ENCODE peak calls at places on chromosome 11, in nine cellular contexts. One of them, this sample, is unnamed.

GRCh38 chr11:2107521-2107920 is 31.7 kb downstream of the IGF2 start:
- DNase-seq in OCI-LY7: no peak
- DNase-seq in PC-3: no peak
- DNase-seq in psoas muscle: no peak
- DNase-seq in esophagus squamous epithelium: no peak
- DNase-seq in astrocyte: no peak
- DNase-seq in A549: no peak
- DNase-seq in DND-41: no peak
- DNase-seq in K562: no peak
- DNase-seq in this sample: no peak

GRCh38 chr11:66011785-66012303 is at the start of gene CST6:
- DNase-seq in astrocyte: no peak
- DNase-seq in A549: no peak
- DNase-seq in OCI-LY7: no peak
- DNase-seq in DND-41: no peak
- DNase-seq in psoas muscle: no peak
- DNase-seq in PC-3: no peak
- DNase-seq in esophagus squamous epithelium: no peak
- DNase-seq in K562: no peak
- DNase-seq in this sample: no peak

GRCh38 chr11:2410616-2411015 is 10.1 kb downstream of the TSSC4 start:
- DNase-seq in K562: no peak
- DNase-seq in OCI-LY7: no peak
- DNase-seq in psoas muscle: no peak
- DNase-seq in astrocyte: no peak
- DNase-seq in PC-3: no peak
- DNase-seq in esophagus squamous epithelium: no peak
- DNase-seq in A549: no peak
- DNase-seq in DND-41: no peak
- DNase-seq in this sample: no peak

GRCh38 chr11:112225753-112226061 is 521 bp upstream of the PTS start:
- DNase-seq in psoas muscle: peak; percentile 82
- DNase-seq in DND-41: no peak
- DNase-seq in A549: no peak
- DNase-seq in K562: no peak
- DNase-seq in OCI-LY7: no peak
- DNase-seq in astrocyte: peak; percentile 65
- DNase-seq in esophagus squamous epithelium: no peak
- DNase-seq in PC-3: no peak
- DNase-seq in this sample: no peak

GRCh38 chr11:73374130-73374529 is 2.1 kb upstream of the RELT start:
- DNase-seq in astrocyte: no peak
- DNase-seq in K562: no peak
- DNase-seq in psoas muscle: no peak
- DNase-seq in esophagus squamous epithelium: no peak
- DNase-seq in DND-41: no peak
- DNase-seq in OCI-LY7: no peak
- DNase-seq in A549: no peak
- DNase-seq in PC-3: no peak
- DNase-seq in this sample: no peak

GRCh38 chr11:57815476-57815875 is 53.9 kb downstream of the CTNND1 start:
- DNase-seq in PC-3: no peak
- DNase-seq in esophagus squamous epithelium: no peak
- DNase-seq in astrocyte: no peak
- DNase-seq in A549: no peak
- DNase-seq in psoas muscle: no peak
- DNase-seq in OCI-LY7: no peak
- DNase-seq in K562: no peak
- DNase-seq in DND-41: no peak
- DNase-seq in this sample: no peak

GRCh38 chr11:129779342-129779741 is 36.3 kb upstream of the TMEM45B start:
- DNase-seq in psoas muscle: no peak
- DNase-seq in esophagus squamous epithelium: no peak
- DNase-seq in astrocyte: no peak
- DNase-seq in K562: no peak
- DNase-seq in A549: no peak
- DNase-seq in PC-3: no peak
- DNase-seq in DND-41: no peak
- DNase-seq in OCI-LY7: no peak
- DNase-seq in this sample: no peak

GRCh38 chr11:123235117-123235686 is 40.2 kb upstream of the CLMP start:
- DNase-seq in OCI-LY7: peak; percentile 18
- DNase-seq in PC-3: peak; percentile 50
- DNase-seq in astrocyte: no peak
- DNase-seq in A549: peak; percentile 27
- DNase-seq in esophagus squamous epithelium: no peak
- DNase-seq in K562: peak; percentile 79
- DNase-seq in psoas muscle: peak; percentile 58
- DNase-seq in DND-41: peak; percentile 36
- DNase-seq in this sample: peak; percentile 20

GRCh38 chr11:102010776-102011500 is 36.3 kb upstream of the CFAP300 start:
- DNase-seq in K562: no peak
- DNase-seq in astrocyte: peak; percentile 83
- DNase-seq in psoas muscle: peak; percentile 70
- DNase-seq in A549: peak; percentile 79
- DNase-seq in DND-41: no peak
- DNase-seq in OCI-LY7: no peak
- DNase-seq in PC-3: peak; percentile 99
- DNase-seq in esophagus squamous epithelium: no peak
- DNase-seq in this sample: no peak

GRCh38 chr11:116720895-116721294 is 51.9 kb downstream of the BUD13 start:
- DNase-seq in DND-41: no peak
- DNase-seq in OCI-LY7: no peak
- DNase-seq in A549: no peak
- DNase-seq in PC-3: no peak
- DNase-seq in esophagus squamous epithelium: no peak
- DNase-seq in psoas muscle: no peak
- DNase-seq in astrocyte: no peak
- DNase-seq in K562: no peak
- DNase-seq in this sample: no peak

GRCh38 chr11:65651589-65652510 is 10.9 kb downstream of the RELA start:
- DNase-seq in psoas muscle: no peak
- DNase-seq in esophagus squamous epithelium: no peak
- DNase-seq in PC-3: peak; percentile 85
- DNase-seq in astrocyte: peak; percentile 22
- DNase-seq in DND-41: no peak
- DNase-seq in A549: no peak
- DNase-seq in K562: peak; percentile 37
- DNase-seq in OCI-LY7: no peak
- DNase-seq in this sample: no peak

GRCh38 chr11:74672956-74673895 is 58.0 kb downstream of the CHRDL2 start:
- DNase-seq in PC-3: peak; percentile 94
- DNase-seq in OCI-LY7: no peak
- DNase-seq in A549: peak; percentile 86
- DNase-seq in psoas muscle: peak; percentile 89
- DNase-seq in DND-41: no peak
- DNase-seq in K562: no peak
- DNase-seq in esophagus squamous epithelium: no peak
- DNase-seq in astrocyte: peak; percentile 98
- DNase-seq in this sample: no peak

GRCh38 chr11:33735166-33735425 is 1.1 kb downstream of the CD59 start:
- DNase-seq in psoas muscle: no peak
- DNase-seq in astrocyte: no peak
- DNase-seq in PC-3: no peak
- DNase-seq in DND-41: no peak
- DNase-seq in esophagus squamous epithelium: no peak
- DNase-seq in K562: no peak
- DNase-seq in OCI-LY7: peak; percentile 37
- DNase-seq in A549: no peak
- DNase-seq in this sample: no peak

GRCh38 chr11:17184882-17185587 is 22.8 kb downstream of the PIK3C2A start:
- DNase-seq in K562: no peak
- DNase-seq in PC-3: no peak
- DNase-seq in OCI-LY7: no peak
- DNase-seq in esophagus squamous epithelium: no peak
- DNase-seq in psoas muscle: no peak
- DNase-seq in astrocyte: no peak
- DNase-seq in DND-41: no peak
- DNase-seq in A549: no peak
- DNase-seq in this sample: no peak

GRCh38 chr11:79100093-79100704 is 340.6 kb downstream of the TENM4 start:
- DNase-seq in DND-41: peak; percentile 42
- DNase-seq in psoas muscle: no peak
- DNase-seq in A549: peak; percentile 81
- DNase-seq in OCI-LY7: peak; percentile 53
- DNase-seq in PC-3: peak; percentile 80
- DNase-seq in esophagus squamous epithelium: no peak
- DNase-seq in astrocyte: no peak
- DNase-seq in K562: peak; percentile 85
- DNase-seq in this sample: no peak

GRCh38 chr11:86370922-86371614 is 3.6 kb upstream of the CCDC81 start:
- DNase-seq in OCI-LY7: no peak
- DNase-seq in astrocyte: peak; percentile 65
- DNase-seq in psoas muscle: no peak
- DNase-seq in DND-41: no peak
- DNase-seq in K562: no peak
- DNase-seq in PC-3: peak; percentile 80
- DNase-seq in esophagus squamous epithelium: no peak
- DNase-seq in A549: no peak
- DNase-seq in this sample: no peak

GRCh38 chr11:111635706-111636045 is 33.4 kb downstream of the SIK2 start:
- DNase-seq in esophagus squamous epithelium: no peak
- DNase-seq in astrocyte: peak; percentile 71
- DNase-seq in psoas muscle: peak; percentile 12
- DNase-seq in DND-41: no peak
- DNase-seq in K562: peak; percentile 9
- DNase-seq in PC-3: no peak
- DNase-seq in A549: no peak
- DNase-seq in OCI-LY7: no peak
- DNase-seq in this sample: no peak

GRCh38 chr11:46984987-46985386 is 48.4 kb downstream of the CSTPP1 start:
- DNase-seq in A549: no peak
- DNase-seq in K562: no peak
- DNase-seq in DND-41: no peak
- DNase-seq in OCI-LY7: no peak
- DNase-seq in astrocyte: no peak
- DNase-seq in psoas muscle: no peak
- DNase-seq in PC-3: peak; percentile 34
- DNase-seq in esophagus squamous epithelium: no peak
- DNase-seq in this sample: no peak

GRCh38 chr11:1203505-1204271 is 19.2 kb upstream of the MUC5B start:
- DNase-seq in astrocyte: no peak
- DNase-seq in esophagus squamous epithelium: no peak
- DNase-seq in psoas muscle: peak; percentile 10
- DNase-seq in DND-41: no peak
- DNase-seq in A549: no peak
- DNase-seq in K562: peak; percentile 3
- DNase-seq in OCI-LY7: no peak
- DNase-seq in PC-3: peak; percentile 69
- DNase-seq in this sample: no peak

DNA sequence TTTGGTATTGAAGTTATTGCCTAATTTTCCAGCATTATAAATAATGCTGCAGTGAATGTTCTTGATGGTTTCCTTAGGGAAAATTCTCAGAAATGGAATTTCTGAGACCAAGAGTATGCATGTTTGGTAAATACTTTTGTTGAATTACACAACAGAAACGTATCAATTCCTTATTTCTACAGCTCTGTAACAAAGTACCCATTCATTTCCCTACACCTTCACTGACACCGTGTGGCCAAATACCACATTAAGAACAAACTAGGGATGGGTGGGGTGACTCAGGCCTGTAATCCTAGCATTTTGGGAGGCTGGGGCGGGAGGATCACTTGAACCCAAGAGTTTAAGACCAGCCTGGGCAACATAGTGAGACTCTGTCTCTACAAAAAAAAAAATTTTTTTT is 21.8 kb downstream of the MCAM start:
- DNase-seq in esophagus squamous epithelium: no peak
- DNase-seq in psoas muscle: no peak
- DNase-seq in K562: no peak
- DNase-seq in DND-41: no peak
- DNase-seq in astrocyte: no peak
- DNase-seq in A549: no peak
- DNase-seq in PC-3: peak; percentile 69
- DNase-seq in OCI-LY7: peak; percentile 26
- DNase-seq in this sample: no peak
- H3K9me3 ChIP-seq in esophagus squamous epithelium: peaks cover 13% of the 10 kb centered on the region
- H3K9me3 ChIP-seq in psoas muscle: no peaks in the 10 kb centered on the region
- H3K9me3 ChIP-seq in K562: peaks cover 7% of the 10 kb centered on the region
- H3K9me3 ChIP-seq in DND-41: peaks cover 4% of the 10 kb centered on the region
- H3K9me3 ChIP-seq in astrocyte: peaks cover 6% of the 10 kb centered on the region
- H3K9me3 ChIP-seq in A549: peaks cover 13% of the 10 kb centered on the region
- H3K9me3 ChIP-seq in PC-3: no peaks in the 10 kb centered on the region
- H3K9me3 ChIP-seq in OCI-LY7: peaks cover 6% of the 10 kb centered on the region
- H3K9me3 ChIP-seq in this sample: no peaks in the 10 kb centered on the region

DNA sequence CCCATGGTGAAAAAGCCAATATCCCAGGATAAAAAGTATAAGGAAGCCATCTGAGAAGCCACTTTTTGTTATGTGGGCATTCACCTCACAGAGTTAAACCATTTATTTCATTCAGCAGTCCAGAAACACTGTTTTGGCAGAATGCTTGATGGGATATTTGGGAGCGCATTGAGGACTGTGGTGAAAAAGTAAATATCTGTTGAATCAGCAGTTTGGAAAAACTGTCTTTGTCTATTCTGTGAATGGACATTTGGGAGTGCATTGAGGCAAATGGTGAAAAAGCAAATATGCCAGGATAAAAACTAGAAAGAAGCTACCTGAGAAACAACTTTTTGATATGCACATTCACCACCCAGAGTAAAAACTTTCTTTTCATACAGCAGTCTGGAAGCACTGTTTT is 276.2 kb upstream of the TRIM48 start:
- DNase-seq in psoas muscle: no peak
- DNase-seq in OCI-LY7: no peak
- DNase-seq in PC-3: no peak
- DNase-seq in A549: no peak
- DNase-seq in K562: no peak
- DNase-seq in DND-41: no peak
- DNase-seq in esophagus squamous epithelium: no peak
- DNase-seq in astrocyte: no peak
- DNase-seq in this sample: no peak
- H3K9me3 ChIP-seq in psoas muscle: peaks cover 9% of the 10 kb centered on the region
- H3K9me3 ChIP-seq in OCI-LY7: peaks cover 24% of the 10 kb centered on the region
- H3K9me3 ChIP-seq in PC-3: peaks cover 53% of the 10 kb centered on the region
- H3K9me3 ChIP-seq in A549: peaks cover 2% of the 10 kb centered on the region
- H3K9me3 ChIP-seq in K562: peaks cover 2% of the 10 kb centered on the region
- H3K9me3 ChIP-seq in DND-41: peaks cover 12% of the 10 kb centered on the region
- H3K9me3 ChIP-seq in esophagus squamous epithelium: peaks cover 40% of the 10 kb centered on the region
- H3K9me3 ChIP-seq in astrocyte: no peaks in the 10 kb centered on the region
- H3K9me3 ChIP-seq in this sample: peaks cover 43% of the 10 kb centered on the region

GRCh38 chr11:76837696-76838421 is 22.9 kb upstream of the ACER3 start:
- DNase-seq in PC-3: no peak
- DNase-seq in psoas muscle: no peak
- DNase-seq in K562: no peak
- DNase-seq in OCI-LY7: no peak
- DNase-seq in esophagus squamous epithelium: no peak
- DNase-seq in A549: no peak
- DNase-seq in DND-41: no peak
- DNase-seq in astrocyte: no peak
- DNase-seq in this sample: no peak
- H3K9me3 ChIP-seq in PC-3: no peaks in the 10 kb centered on the region
- H3K9me3 ChIP-seq in psoas muscle: no peaks in the 10 kb centered on the region
- H3K9me3 ChIP-seq in K562: no peaks in the 10 kb centered on the region
- H3K9me3 ChIP-seq in OCI-LY7: no peaks in the 10 kb centered on the region
- H3K9me3 ChIP-seq in esophagus squamous epithelium: no peaks in the 10 kb centered on the region
- H3K9me3 ChIP-seq in A549: no peaks in the 10 kb centered on the region
- H3K9me3 ChIP-seq in DND-41: no peaks in the 10 kb centered on the region
- H3K9me3 ChIP-seq in astrocyte: no peaks in the 10 kb centered on the region
- H3K9me3 ChIP-seq in this sample: no peaks in the 10 kb centered on the region

GRCh38 chr11:41917900-41918299 is 458.4 kb upstream of the LRRC4C start:
- DNase-seq in esophagus squamous epithelium: no peak
- DNase-seq in DND-41: no peak
- DNase-seq in OCI-LY7: no peak
- DNase-seq in A549: no peak
- DNase-seq in PC-3: no peak
- DNase-seq in astrocyte: no peak
- DNase-seq in psoas muscle: no peak
- DNase-seq in K562: no peak
- DNase-seq in this sample: no peak
- H3K9me3 ChIP-seq in esophagus squamous epithelium: peaks cover 18% of the 10 kb centered on the region
- H3K9me3 ChIP-seq in DND-41: no peaks in the 10 kb centered on the region
- H3K9me3 ChIP-seq in OCI-LY7: no peaks in the 10 kb centered on the region
- H3K9me3 ChIP-seq in A549: no peaks in the 10 kb centered on the region
- H3K9me3 ChIP-seq in PC-3: no peaks in the 10 kb centered on the region
- H3K9me3 ChIP-seq in astrocyte: peaks cover 3% of the 10 kb centered on the region
- H3K9me3 ChIP-seq in psoas muscle: peaks cover 5% of the 10 kb centered on the region
- H3K9me3 ChIP-seq in K562: no peaks in the 10 kb centered on the region
- H3K9me3 ChIP-seq in this sample: no peaks in the 10 kb centered on the region

This sample was measured in CD4-positive, alpha-beta T cell.